ENCODE peak calls at places on chromosomes 7 and 10, in eight cellular contexts. N is bronchial epithelial cell, M is H1, E is PC-9, L is H9, C is progenitor cell of endocrine pancreas, U is HCT116, W is IMR-90. P is an unnamed sample.

GRCh38 chr10:57014758-57015157 is 653.7 kb upstream of the ZWINT start:
- DNase-seq in N (no peak), M (no peak), E (no peak), L (no peak), C (no peak), U (no peak), W (no peak), P (no peak)

GRCh38 chr10:114403545-114404161 is 649 bp downstream of the AFAP1L2 start:
- DNase-seq in N (no peak), M (no peak), E (no peak), L (peak), C (no peak), U (no peak), W (no peak), P (no peak)

GRCh38 chr7:66043681-66044497 is 31.7 kb upstream of the ASL start:
- DNase-seq in N (peak), M (no peak), E (no peak), L (peak), C (no peak), U (no peak), W (no peak), P (no peak)

GRCh38 chr7:90320801-90321494 is at the start of gene FAM237B:
- DNase-seq in N (no peak), M (no peak), E (no peak), L (peak), C (peak), U (no peak), W (no peak), P (peak)

GRCh38 chr10:24951201-24952145 is 933 bp downstream of the PRTFDC1 start:
- DNase-seq in N (no peak), M (peak), E (no peak), L (peak), C (no peak), U (no peak), W (no peak), P (no peak)

GRCh38 chr7:94178247-94178646 is 174.1 kb upstream of the BET1 start:
- DNase-seq in N (no peak), M (no peak), E (no peak), L (no peak), C (no peak), U (no peak), W (no peak), P (no peak)

GRCh38 chr7:27600247-27600646 is 62.4 kb downstream of the HIBADH start:
- DNase-seq in N (no peak), M (no peak), E (no peak), L (no peak), C (no peak), U (no peak), W (no peak), P (no peak)

GRCh38 chr10:29798876-29799690 is 164.3 kb upstream of the SVIL start:
- DNase-seq in N (no peak), M (no peak), E (no peak), L (no peak), C (no peak), U (no peak), W (no peak), P (no peak)

GRCh38 chr7:139857791-139858190 is 28.7 kb downstream of the TBXAS1 start:
- DNase-seq in N (no peak), M (no peak), E (no peak), L (no peak), C (no peak), U (no peak), W (no peak), P (no peak)

GRCh38 chr7:12136545-12136944 is 74.5 kb upstream of the TMEM106B start:
- DNase-seq in N (no peak), M (no peak), E (no peak), L (no peak), C (no peak), U (no peak), W (no peak), P (no peak)
- TF ChIP-seq CTCF in N (no peak), M (no peak), E (no peak), L (no peak), C (no peak), U (no peak), W (no peak), P (no peak)

GRCh38 chr10:103667390-103667789 is 173.9 kb downstream of the NEURL1 start:
- DNase-seq in N (no peak), M (no peak), E (no peak), L (peak), C (no peak), U (no peak), W (peak), P (no peak)

GRCh38 chr10:103665439-103665838 is 171.9 kb downstream of the NEURL1 start:
- DNase-seq in N (no peak), M (no peak), E (no peak), L (no peak), C (no peak), U (no peak), W (no peak), P (no peak)

GRCh38 chr10:103666751-103667150 is 173.2 kb downstream of the NEURL1 start:
- DNase-seq in N (no peak), M (no peak), E (no peak), L (no peak), C (no peak), U (no peak), W (no peak), P (no peak)

GRCh38 chr10:103663802-103664201 is 170.3 kb downstream of the NEURL1 start:
- DNase-seq in N (no peak), M (no peak), E (no peak), L (no peak), C (no peak), U (no peak), W (no peak), P (no peak)

DNA sequence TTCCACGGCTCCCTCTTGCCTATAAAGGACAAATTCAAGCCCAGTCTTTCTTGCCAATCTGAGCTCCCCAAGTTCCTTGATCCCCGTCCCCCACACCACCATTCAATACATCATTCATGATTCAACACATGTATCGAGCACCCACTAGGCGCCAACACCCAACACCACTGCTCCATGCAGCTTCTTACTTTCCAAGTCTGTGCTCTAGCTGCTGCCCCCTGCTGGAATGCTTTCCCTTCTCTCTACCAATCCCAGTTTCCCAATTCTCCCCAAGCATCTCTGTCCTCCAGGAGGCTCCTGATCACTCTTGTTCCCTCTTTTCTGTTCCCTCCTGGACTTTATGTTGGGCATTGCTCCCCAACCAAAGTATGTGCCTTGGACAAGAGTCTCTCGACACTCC is 172.6 kb downstream of the NEURL1 start:
- DNase-seq in N (peak), M (no peak), E (no peak), L (peak), C (no peak), U (peak), W (peak), P (no peak)
- TF ChIP-seq CTCF in N (peak), M (peak), E (no peak), L (peak), C (peak), U (peak), W (peak), P (peak)

GRCh38 chr10:11407939-11408338 is 203.5 kb downstream of the USP6NL start:
- DNase-seq in N (no peak), M (no peak), E (no peak), L (no peak), C (no peak), U (no peak), W (no peak), P (no peak)

GRCh38 chr10:11414314-11415038 is 197.0 kb downstream of the USP6NL start:
- DNase-seq in N (no peak), M (no peak), E (no peak), L (no peak), C (no peak), U (no peak), W (no peak), P (no peak)

GRCh38 chr10:11409357-11409756 is 202.1 kb downstream of the USP6NL start:
- DNase-seq in N (no peak), M (no peak), E (no peak), L (no peak), C (no peak), U (no peak), W (no peak), P (no peak)

GRCh38 chr10:11415095-11415494 is 196.4 kb downstream of the USP6NL start:
- DNase-seq in N (no peak), M (no peak), E (no peak), L (no peak), C (no peak), U (no peak), W (no peak), P (peak)

GRCh38 chr10:11411926-11412545 is 199.4 kb downstream of the USP6NL start:
- DNase-seq in N (no peak), M (no peak), E (no peak), L (no peak), C (no peak), U (no peak), W (no peak), P (no peak)
- TF ChIP-seq CTCF in N (no peak), M (peak), E (peak), L (peak), C (peak), U (peak), W (no peak), P (peak)

DNA sequence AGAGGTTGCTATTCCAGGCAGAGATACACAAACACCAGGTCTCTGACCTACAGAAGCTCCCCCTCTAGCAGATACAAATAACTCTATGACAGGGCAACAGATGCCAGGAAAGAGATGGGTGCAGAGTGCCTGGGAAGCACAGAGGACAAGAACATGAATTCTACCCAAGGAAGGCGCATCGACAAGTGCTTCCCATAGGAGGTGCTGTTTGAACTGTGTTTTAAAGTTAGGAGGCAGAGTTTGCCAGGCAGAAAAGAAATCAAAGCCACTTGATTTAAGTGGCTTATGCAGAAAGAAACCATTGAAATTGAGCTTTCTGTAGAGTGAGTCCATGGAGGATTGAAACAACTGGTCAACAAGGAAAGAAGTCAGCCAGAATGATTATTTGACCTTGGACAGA is 35.3 kb upstream of the EGR2 start:
- DNase-seq in N (peak), M (no peak), E (no peak), L (peak), C (no peak), U (peak), W (peak), P (no peak)
- TF ChIP-seq CTCF in N (peak), M (peak), E (peak), L (peak), C (peak), U (peak), W (peak), P (peak)

DNA sequence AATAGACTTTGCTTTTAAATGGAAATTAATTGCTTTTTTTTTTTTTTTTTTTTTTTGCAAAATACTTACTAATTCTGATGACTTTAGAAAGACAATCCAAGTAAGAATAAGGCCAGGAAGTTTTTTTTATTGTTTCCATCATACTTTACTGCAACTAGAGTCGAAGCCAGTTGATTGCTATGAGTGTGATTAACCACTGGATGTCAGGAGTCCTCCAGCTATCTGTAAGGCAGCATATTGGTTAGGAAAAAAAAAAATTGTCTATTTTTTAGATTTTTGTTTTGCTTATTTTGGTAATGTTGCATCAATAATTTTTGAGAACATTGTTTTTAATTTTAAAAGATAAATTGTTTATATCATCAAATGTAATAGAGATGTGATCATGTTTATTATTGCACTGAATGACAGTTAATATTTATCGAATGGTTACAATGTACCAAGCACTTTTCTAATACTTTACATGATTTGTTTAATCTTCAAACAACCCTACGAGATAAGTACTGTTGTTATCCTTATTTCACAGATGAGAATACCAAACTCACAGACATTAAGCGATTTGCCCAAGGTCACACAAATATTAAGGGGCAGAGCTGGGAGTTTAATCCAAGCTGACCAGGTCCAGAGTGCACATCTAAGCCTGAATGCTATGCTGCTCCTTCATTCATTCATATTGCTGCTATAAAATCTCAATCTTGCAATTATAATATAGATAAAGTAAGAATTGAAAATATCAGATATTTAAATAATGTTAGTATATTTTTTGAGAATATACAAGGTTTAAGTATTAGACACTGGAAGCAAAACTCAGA is 19.9 kb upstream of the LMOD2 start:
- DNase-seq in N (peak), M (no peak), E (no peak), L (no peak), C (no peak), U (no peak), W (peak), P (no peak)
- TF ChIP-seq CTCF in N (peak), M (peak), E (peak), L (peak), C (peak), U (peak), W (peak), P (peak)

DNA sequence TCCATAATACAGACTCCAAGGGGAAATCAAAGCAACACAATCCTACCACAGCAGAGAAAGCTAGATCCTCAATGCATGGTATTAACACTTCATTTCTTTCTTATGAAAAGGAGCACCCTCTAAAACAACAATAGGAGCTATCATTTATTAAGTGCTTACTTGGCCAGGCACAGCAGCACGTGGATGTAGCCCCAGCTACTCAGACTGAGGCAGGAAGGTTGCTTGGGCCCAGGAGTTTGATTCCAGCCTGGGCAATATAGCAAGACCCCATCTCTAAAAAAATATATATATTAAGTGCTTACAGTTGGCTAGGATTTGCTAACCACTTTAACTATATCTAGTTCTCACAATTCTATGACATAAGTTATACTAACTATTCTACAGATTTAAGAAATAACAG is 12.2 kb downstream of the SNX13 start:
- DNase-seq in N (no peak), M (no peak), E (peak), L (no peak), C (no peak), U (no peak), W (no peak), P (no peak)
- TF ChIP-seq CTCF in N (no peak), M (no peak), E (no peak), L (no peak), C (no peak), U (no peak), W (no peak), P (no peak)

GRCh38 chr10:50388181-50388580 is 136.9 kb upstream of the ASAH2 start:
- DNase-seq in N (no peak), M (no peak), E (no peak), L (no peak), C (no peak), U (no peak), W (no peak), P (no peak)

GRCh38 chr10:50384839-50385238 is 133.5 kb upstream of the ASAH2 start:
- DNase-seq in N (no peak), M (no peak), E (no peak), L (no peak), C (no peak), U (no peak), W (no peak), P (no peak)

GRCh38 chr10:50387736-50388081 is 136.4 kb upstream of the ASAH2 start:
- DNase-seq in N (no peak), M (no peak), E (no peak), L (no peak), C (no peak), U (no peak), W (no peak), P (no peak)

GRCh38 chr10:50385610-50386009 is 134.3 kb upstream of the ASAH2 start:
- DNase-seq in N (peak), M (no peak), E (peak), L (no peak), C (no peak), U (no peak), W (no peak), P (no peak)

DNA sequence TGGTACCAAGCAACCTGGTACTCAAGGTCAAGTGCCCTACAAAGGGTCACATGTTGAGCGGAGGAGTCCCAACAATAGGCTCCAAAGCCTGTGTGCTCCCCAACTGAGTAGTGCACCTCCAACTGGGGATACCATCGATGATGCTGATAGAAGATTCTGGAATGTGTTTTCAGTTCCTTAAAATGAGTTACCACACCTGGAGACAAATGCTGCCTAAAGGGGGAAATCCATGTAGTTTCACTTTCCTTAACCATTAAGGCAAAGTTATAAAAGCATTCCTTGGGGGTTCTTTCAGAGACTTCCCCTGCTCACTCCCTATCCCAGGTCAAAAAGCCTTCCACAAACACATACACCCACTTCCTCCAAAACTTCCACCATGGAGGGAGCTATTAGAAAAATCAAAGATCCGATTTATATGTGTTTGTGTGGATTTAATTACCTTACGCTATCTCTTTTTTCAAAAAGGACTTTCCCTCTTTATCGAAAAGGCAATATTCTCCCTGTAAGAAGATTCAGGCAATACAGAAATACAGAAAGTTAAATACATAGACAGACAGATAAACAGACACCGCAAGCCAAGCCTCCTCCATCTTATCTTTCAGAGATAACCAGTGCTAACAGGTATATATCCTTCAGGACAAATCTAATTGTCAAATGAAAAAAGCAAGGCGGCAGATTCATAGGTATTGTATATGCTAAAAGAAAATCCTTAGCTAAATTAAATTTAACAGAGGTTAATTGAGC is 135.8 kb upstream of the ASAH2 start:
- DNase-seq in N (no peak), M (no peak), E (no peak), L (no peak), C (no peak), U (no peak), W (no peak), P (no peak)
- TF ChIP-seq CTCF in N (no peak), M (no peak), E (no peak), L (no peak), C (no peak), U (no peak), W (no peak), P (no peak)